ENCODE peak calls at places on chromosomes 2 and 18, in eight cellular contexts. V, P, S, J, K, H, W and Z are unnamed samples.

GRCh38 chr2:240499309-240500301 is 58.2 kb downstream of the ANKMY1 start:
- DNase-seq in V (peak), P (no peak), S (no peak), J (no peak), K (no peak), H (peak), W (no peak), Z (no peak)

GRCh38 chr2:194176134-194176533 is 1480.9 kb upstream of the SLC39A10 start:
- DNase-seq in V (no peak), P (no peak), S (no peak), J (no peak), K (no peak), H (no peak), W (no peak), Z (no peak)

GRCh38 chr18:32378705-32379104 is 92.0 kb downstream of the GAREM1 start:
- DNase-seq in V (no peak), P (no peak), S (no peak), J (no peak), K (no peak), H (no peak), W (peak), Z (no peak)

GRCh38 chr18:49041677-49042570 is 91.2 kb upstream of the SMAD7 start:
- DNase-seq in V (peak), P (peak), S (no peak), J (no peak), K (peak), H (no peak), W (peak), Z (no peak)

GRCh38 chr2:16650287-16651249 is 15.1 kb downstream of the CYRIA start:
- DNase-seq in V (no peak), P (no peak), S (no peak), J (no peak), K (no peak), H (no peak), W (peak), Z (no peak)

GRCh38 chr2:223865907-223866508 is 28.6 kb upstream of the AP1S3 start:
- DNase-seq in V (no peak), P (no peak), S (no peak), J (no peak), K (no peak), H (no peak), W (no peak), Z (no peak)

GRCh38 chr2:120736202-120736954 is 710 bp downstream of the GLI2 start:
- DNase-seq in V (no peak), P (no peak), S (no peak), J (no peak), K (no peak), H (peak), W (no peak), Z (no peak)

GRCh38 chr2:172807011-172807410 is 71.4 kb downstream of the RAPGEF4 start:
- DNase-seq in V (no peak), P (no peak), S (no peak), J (no peak), K (no peak), H (no peak), W (no peak), Z (no peak)

GRCh38 chr2:55408098-55408882 is 11.4 kb downstream of the CCDC88A start:
- DNase-seq in V (no peak), P (no peak), S (no peak), J (no peak), K (no peak), H (no peak), W (no peak), Z (no peak)

GRCh38 chr18:12741351-12741750 is 38.5 kb downstream of the PSMG2 start:
- DNase-seq in V (no peak), P (no peak), S (no peak), J (no peak), K (no peak), H (no peak), W (peak), Z (no peak)

GRCh38 chr2:52144588-52144987 is 1112.7 kb upstream of the NRXN1 start:
- DNase-seq in V (no peak), P (no peak), S (no peak), J (peak), K (no peak), H (no peak), W (no peak), Z (no peak)

GRCh38 chr2:7835693-7836680 is 845.9 kb upstream of the ID2 start:
- DNase-seq in V (no peak), P (no peak), S (no peak), J (no peak), K (no peak), H (no peak), W (no peak), Z (no peak)

GRCh38 chr2:99605036-99605435 is 115.2 kb upstream of the REV1 start:
- DNase-seq in V (no peak), P (no peak), S (no peak), J (no peak), K (no peak), H (no peak), W (peak), Z (no peak)

GRCh38 chr2:134468093-134468640 is 214.3 kb downstream of the MGAT5 start:
- DNase-seq in V (no peak), P (no peak), S (no peak), J (no peak), K (no peak), H (no peak), W (no peak), Z (no peak)

GRCh38 chr2:181904022-181904632 is 12.6 kb downstream of the ITPRID2 start:
- DNase-seq in V (no peak), P (no peak), S (no peak), J (peak), K (no peak), H (no peak), W (peak), Z (no peak)

GRCh38 chr2:239186958-239187357 is 213.9 kb downstream of the HDAC4 start:
- DNase-seq in V (no peak), P (no peak), S (no peak), J (no peak), K (no peak), H (peak), W (no peak), Z (no peak)